ENCODE peak calls at places on chromosomes 3 and 15, in five cellular contexts. Z is SJSA1, O is heart left ventricle, X is RWPE1, Y is aorta. B is an unnamed sample.

GRCh38 chr3:8825153-8825825 is 55.9 kb upstream of the OXTR start:
- DNase-seq in X (no peak), Y (no peak), Z (no peak), O (no peak), B (no peak)

GRCh38 chr3:98954806-98955205 is 53.3 kb upstream of the DCBLD2 start:
- DNase-seq in Z (no peak), X (peak; percentile 79), Y (no peak), O (no peak), B (no peak)

GRCh38 chr3:148307443-148307843 is 390.3 kb upstream of the AGTR1 start:
- DNase-seq in Z (no peak), Y (no peak), O (no peak), X (no peak), B (no peak)

GRCh38 chr3:97882975-97883598 is 61.3 kb downstream of the CRYBG3 start:
- DNase-seq in Z (no peak), Y (no peak), X (peak; percentile 35), O (no peak), B (peak; percentile 74)

GRCh38 chr3:83321891-83322290 is 1560.4 kb upstream of the GBE1 start:
- DNase-seq in O (no peak), X (no peak), Y (no peak), Z (no peak), B (no peak)

GRCh38 chr3:120765830-120766511 is 23.4 kb downstream of the GTF2E1 start:
- DNase-seq in Y (no peak), Z (no peak), O (no peak), X (no peak), B (no peak)

GRCh38 chr3:38157562-38157961 is 7.8 kb upstream of the OXSR1 start:
- DNase-seq in Z (no peak), O (no peak), Y (no peak), X (peak; percentile 59), B (peak; percentile 74)

GRCh38 chr15:32148833-32149555 is 118.7 kb downstream of the CHRNA7 start:
- DNase-seq in X (no peak), Y (no peak), O (no peak), Z (no peak), B (no peak)

GRCh38 chr3:196055683-196056270 is 26.1 kb downstream of the TFRC start:
- DNase-seq in Y (no peak), X (no peak), Z (no peak), O (peak; percentile 43), B (no peak)

GRCh38 chr15:94412979-94413741 is 181.8 kb downstream of the MCTP2 start:
- DNase-seq in X (peak; percentile 7), O (no peak), Z (no peak), Y (no peak), B (no peak)

DNA sequence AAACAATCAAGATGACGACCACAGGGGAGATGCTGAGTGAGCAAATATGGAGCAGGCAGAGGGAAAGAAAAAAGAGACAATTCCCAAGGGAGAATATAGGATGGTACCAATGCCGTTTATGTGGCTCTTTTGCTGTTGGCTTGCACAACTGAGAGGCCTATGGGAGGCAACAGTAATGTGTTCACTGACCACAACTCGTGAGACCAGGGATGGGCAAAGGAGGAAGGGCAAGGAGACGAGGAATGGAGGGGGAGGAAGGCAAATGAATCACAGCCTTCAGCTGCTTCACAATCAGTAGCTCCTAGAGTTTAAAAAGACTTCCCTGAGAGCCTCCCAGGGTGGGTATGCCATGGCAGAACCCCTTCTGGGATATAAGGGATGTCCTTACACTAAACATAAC is 131.5 kb downstream of the SLC9A9 start:
- DNase-seq in O (no peak), Z (no peak), X (no peak), Y (no peak), B (no peak)
- H3K27ac ChIP-seq in O (no peak overlapping the region), Z (no peak overlapping the region), X (no peak overlapping the region), Y (no peak overlapping the region), B (no peak overlapping the region)

GRCh38 chr15:71629761-71630499 is 180.4 kb upstream of the NR2E3 start:
- DNase-seq in Y (no peak), X (no peak), Z (no peak), O (no peak), B (no peak)
- H3K27ac ChIP-seq in Y (no peak overlapping the region), X (no peak overlapping the region), Z (no peak overlapping the region), O (no peak overlapping the region), B (no peak overlapping the region)

GRCh38 chr3:3778641-3779270 is 20.5 kb upstream of the LRRN1 start:
- DNase-seq in Z (no peak), X (no peak), Y (no peak), O (no peak), B (no peak)
- H3K27ac ChIP-seq in Z (no peak overlapping the region), X (no peak overlapping the region), Y (no peak overlapping the region), O (no peak overlapping the region), B (no peak overlapping the region)

GRCh38 chr15:51732661-51733060 is 4.8 kb downstream of the LYSMD2 start:
- DNase-seq in Z (no peak), X (no peak), O (no peak), Y (no peak), B (no peak)
- H3K27ac ChIP-seq in Z (no peak overlapping the region), X (no peak overlapping the region), O (peak overlapping the region; percentile 86), Y (no peak overlapping the region), B (no peak overlapping the region)

DNA sequence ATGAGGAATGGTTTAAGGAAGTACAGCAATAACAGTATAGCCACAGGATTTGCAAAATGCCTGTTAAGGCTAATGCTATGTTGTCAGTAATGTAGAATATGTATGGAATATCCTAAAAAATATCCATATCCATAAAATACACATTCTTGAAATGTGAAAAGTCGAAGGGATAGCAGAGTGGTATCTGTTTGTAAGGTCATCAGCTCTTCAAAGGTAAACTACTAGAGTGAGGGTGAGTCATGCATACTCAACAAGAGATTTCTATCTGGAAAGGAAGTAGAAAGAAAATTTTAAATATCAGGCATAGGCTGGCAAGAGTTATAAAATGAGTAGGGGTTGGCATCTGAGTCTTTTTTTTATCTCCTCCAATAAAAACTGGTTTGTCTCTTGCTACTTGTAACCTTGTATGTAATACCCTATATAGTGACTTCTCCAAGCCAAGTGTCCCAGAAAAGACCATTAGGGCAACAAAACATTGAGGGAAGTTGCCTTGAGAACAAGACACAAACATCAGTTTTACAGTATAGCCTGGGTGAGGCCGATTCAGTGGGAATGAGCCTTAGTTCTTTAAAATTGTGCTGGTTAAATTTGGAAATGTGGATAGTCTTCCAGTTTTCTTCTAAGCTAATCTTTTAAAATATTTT is 103.1 kb downstream of the SPATA16 start:
- DNase-seq in Z (no peak), O (no peak), Y (no peak), X (no peak), B (peak; percentile 71)
- H3K27ac ChIP-seq in Z (no peak overlapping the region), O (peak overlapping the region; percentile 46), Y (no peak overlapping the region), X (no peak overlapping the region), B (no peak overlapping the region)